ENCODE peak calls at places on chromosomes 16 and 17, in eight cellular contexts. U is activated T-helper 9 cell treated with anti-CD3 and anti-CD28 coated beads, Interleukin-2, amount 50 U/mL, for 16 hours; Q is H7; F is stomach; M is iPS-NIHi11; Y is A549; J is Kasumi-1; A is amniotic stem cell. H is an unnamed sample.

GRCh38 chr17:75250009-75250471 is 11.4 kb downstream of the GGA3 start:
- DNase-seq in Y (no peak), Q (no peak), M (no peak), F (peak), U (peak), A (no peak), J (no peak), H (no peak)

GRCh38 chr16:58028541-58029070 is 3.1 kb downstream of the MMP15 start:
- DNase-seq in Y (no peak), J (no peak), U (no peak), F (no peak), M (no peak), Q (peak), A (no peak), H (no peak)

GRCh38 chr17:63096426-63096825 is 130.4 kb downstream of the TANC2 start:
- DNase-seq in A (no peak), M (no peak), U (no peak), F (no peak), Q (no peak), J (no peak), Y (no peak), H (peak)

GRCh38 chr17:83125515-83126274 is 46.3 kb downstream of the METRNL start:
- DNase-seq in J (peak), A (no peak), F (no peak), U (no peak), Q (peak), M (no peak), Y (no peak), H (no peak)

GRCh38 chr17:27569884-27570577 is 61.0 kb upstream of the LGALS9 start:
- DNase-seq in Q (no peak), F (no peak), M (no peak), A (no peak), U (no peak), J (no peak), Y (no peak), H (no peak)

GRCh38 chr16:5001986-5002385 is 31.7 kb downstream of the NAGPA start:
- DNase-seq in J (no peak), A (no peak), F (no peak), Q (no peak), M (no peak), U (no peak), Y (no peak), H (no peak)

GRCh38 chr16:11630230-11631056 is 37.8 kb upstream of the SNN start:
- DNase-seq in F (no peak), M (no peak), A (no peak), U (no peak), Q (peak), Y (no peak), J (no peak), H (no peak)

GRCh38 chr16:11094838-11095565 is 150.6 kb downstream of the CLEC16A start:
- DNase-seq in M (no peak), F (no peak), U (no peak), A (no peak), J (no peak), Q (no peak), Y (no peak), H (no peak)

GRCh38 chr17:40304464-40304863 is 4.5 kb upstream of the RARA start:
- DNase-seq in J (no peak), F (no peak), Y (no peak), A (no peak), M (no peak), Q (no peak), U (no peak), H (peak)

GRCh38 chr16:82657786-82658185 is 31.0 kb downstream of the CDH13 start:
- DNase-seq in Y (no peak), F (no peak), A (no peak), J (no peak), U (no peak), M (no peak), Q (no peak), H (no peak)

GRCh38 chr17:49783051-49783715 is 5.3 kb upstream of the KAT7 start:
- DNase-seq in F (no peak), J (no peak), A (no peak), U (no peak), M (no peak), Y (no peak), Q (no peak), H (no peak)

GRCh38 chr16:1105888-1106620 is 10.0 kb upstream of the C1QTNF8 start:
- DNase-seq in U (peak), A (peak), F (peak), M (peak), Q (peak), Y (peak), J (peak), H (no peak)

GRCh38 chr17:57356153-57356721 is 99.9 kb downstream of the MSI2 start:
- DNase-seq in M (no peak), Y (no peak), A (no peak), Q (no peak), U (no peak), F (peak), J (no peak), H (no peak)

GRCh38 chr16:27364493-27365141 is 37.4 kb upstream of the IL21R start:
- DNase-seq in M (no peak), F (peak), U (no peak), A (no peak), J (no peak), Y (peak), Q (no peak), H (no peak)

GRCh38 chr16:86519649-86520316 is 9.5 kb downstream of the FOXF1 start:
- DNase-seq in J (peak), Y (peak), F (peak), A (peak), M (peak), U (peak), Q (peak), H (no peak)

GRCh38 chr16:75264531-75264998 is 13.1 kb upstream of the BCAR1 start:
- DNase-seq in M (no peak), J (no peak), Y (no peak), A (no peak), Q (peak), U (no peak), F (no peak), H (no peak)

GRCh38 chr17:27473748-27474609 is 17.7 kb downstream of the KSR1 start:
- DNase-seq in M (peak), U (peak), J (peak), Y (no peak), F (peak), A (no peak), Q (no peak), H (no peak)

H was measured in AG04449.